ENCODE peak calls at places on chromosomes 6 and 20, in five cellular contexts. One of them, this sample, is unnamed.

GRCh38 chr20:5003626-5004025 is 2.3 kb upstream of the SLC23A2 start:
- DNase-seq in RPMI8226: no peak
- DNase-seq in COR-L47: no peak
- DNase-seq in small intestine: no peak
- DNase-seq in fibroblast of mammary gland: no peak
- DNase-seq in this sample: no peak

GRCh38 chr6:9593566-9593965 is 821.3 kb downstream of the TFAP2A start:
- DNase-seq in RPMI8226: no peak
- DNase-seq in COR-L47: no peak
- DNase-seq in small intestine: no peak
- DNase-seq in fibroblast of mammary gland: no peak
- DNase-seq in this sample: no peak

GRCh38 chr20:44810061-44810390 is 320 bp downstream of the RIMS4 start:
- DNase-seq in RPMI8226: no peak
- DNase-seq in COR-L47: no peak
- DNase-seq in small intestine: no peak
- DNase-seq in fibroblast of mammary gland: no peak
- DNase-seq in this sample: no peak

GRCh38 chr6:7541175-7542064 is at the start of gene DSP:
- DNase-seq in RPMI8226: peak
- DNase-seq in COR-L47: peak
- DNase-seq in small intestine: peak
- DNase-seq in fibroblast of mammary gland: no peak
- DNase-seq in this sample: peak

GRCh38 chr6:140480852-140481251 is 1106.4 kb upstream of the CITED2 start:
- DNase-seq in RPMI8226: peak
- DNase-seq in COR-L47: no peak
- DNase-seq in small intestine: no peak
- DNase-seq in fibroblast of mammary gland: peak
- DNase-seq in this sample: peak

GRCh38 chr20:16205505-16205904 is 367.7 kb downstream of the KIF16B start:
- DNase-seq in RPMI8226: no peak
- DNase-seq in COR-L47: no peak
- DNase-seq in small intestine: no peak
- DNase-seq in fibroblast of mammary gland: no peak
- DNase-seq in this sample: no peak

GRCh38 chr6:126955621-126956020 is 162.8 kb upstream of the RSPO3 start:
- DNase-seq in RPMI8226: no peak
- DNase-seq in COR-L47: no peak
- DNase-seq in small intestine: no peak
- DNase-seq in fibroblast of mammary gland: no peak
- DNase-seq in this sample: no peak

GRCh38 chr6:44645276-44645675 is 257.8 kb downstream of the CDC5L start:
- DNase-seq in RPMI8226: no peak
- DNase-seq in COR-L47: no peak
- DNase-seq in small intestine: no peak
- DNase-seq in fibroblast of mammary gland: no peak
- DNase-seq in this sample: no peak

GRCh38 chr20:43799150-43799711 is 72.4 kb upstream of the GTSF1L start:
- DNase-seq in RPMI8226: no peak
- DNase-seq in COR-L47: no peak
- DNase-seq in small intestine: no peak
- DNase-seq in fibroblast of mammary gland: peak
- DNase-seq in this sample: peak

GRCh38 chr6:74731204-74731603 is 474.6 kb downstream of the COL12A1 start:
- DNase-seq in RPMI8226: no peak
- DNase-seq in COR-L47: no peak
- DNase-seq in small intestine: no peak
- DNase-seq in fibroblast of mammary gland: peak
- DNase-seq in this sample: peak

GRCh38 chr20:41475507-41475906 is 108.9 kb upstream of the EMILIN3 start:
- DNase-seq in RPMI8226: no peak
- DNase-seq in COR-L47: no peak
- DNase-seq in small intestine: peak
- DNase-seq in fibroblast of mammary gland: peak
- DNase-seq in this sample: no peak

GRCh38 chr6:128882560-128882959 is 378 bp upstream of the LAMA2 start:
- DNase-seq in RPMI8226: no peak
- DNase-seq in COR-L47: no peak
- DNase-seq in small intestine: no peak
- DNase-seq in fibroblast of mammary gland: no peak
- DNase-seq in this sample: no peak

GRCh38 chr20:63751471-63752271 is 12.1 kb downstream of the SLC2A4RG start:
- DNase-seq in RPMI8226: no peak
- DNase-seq in COR-L47: no peak
- DNase-seq in small intestine: no peak
- DNase-seq in fibroblast of mammary gland: no peak
- DNase-seq in this sample: no peak

GRCh38 chr6:89464295-89464694 is 31.3 kb downstream of the ANKRD6 start:
- DNase-seq in RPMI8226: no peak
- DNase-seq in COR-L47: no peak
- DNase-seq in small intestine: no peak
- DNase-seq in fibroblast of mammary gland: no peak
- DNase-seq in this sample: no peak